ENCODE peak calls at places on chromosomes 13 and 19, in ten cellular contexts. S is activated naive CD8-positive, alpha-beta T cell treated with anti-CD3 and anti-CD28 coated beads, Interleukin-2, amount 50 U/mL, for 24 hours; B is activated effector memory CD4-positive, alpha-beta T cell treated with Interleukin-2 at 50 U/mL for 16 hours; A is brain microvascular endothelial cell; I is CD8-positive, alpha-beta memory T cell; L is HS-5; G is GM04503; Y is HAP-1; D is BE2C; Z is A172. P is an unnamed sample.

GRCh38 chr19:48806818-48807589 is 3.8 kb downstream of the BCAT2 start:
- DNase-seq in S (no peak), B (no peak), A (no peak), I (no peak), L (no peak), G (no peak), Y (peak), D (peak), Z (peak), P (no peak)

GRCh38 chr19:4732680-4733114 is 9.1 kb upstream of the DPP9 start:
- DNase-seq in S (peak), B (peak), A (no peak), I (peak), L (no peak), G (no peak), Y (peak), D (peak), Z (peak), P (no peak)

GRCh38 chr13:110099922-110100321 is 207.0 kb downstream of the COL4A1 start:
- DNase-seq in S (no peak), B (no peak), A (no peak), I (no peak), L (no peak), G (no peak), Y (no peak), D (no peak), Z (no peak), P (no peak)

GRCh38 chr13:106440846-106441245 is 94.6 kb downstream of the EFNB2 start:
- DNase-seq in S (no peak), B (no peak), A (peak), I (no peak), L (no peak), G (no peak), Y (no peak), D (no peak), Z (no peak), P (no peak)

GRCh38 chr13:73708393-73708985 is 425.7 kb downstream of the KLF12 start:
- DNase-seq in S (peak), B (peak), A (peak), I (peak), L (peak), G (peak), Y (peak), D (peak), Z (peak), P (no peak)

GRCh38 chr13:48273346-48273745 is 30.2 kb upstream of the RB1 start:
- DNase-seq in S (no peak), B (no peak), A (no peak), I (no peak), L (no peak), G (no peak), Y (no peak), D (no peak), Z (no peak), P (no peak)

GRCh38 chr13:99733346-99733745 is 232.1 kb downstream of the TM9SF2 start:
- DNase-seq in S (no peak), B (no peak), A (no peak), I (no peak), L (no peak), G (no peak), Y (no peak), D (no peak), Z (peak), P (no peak)

GRCh38 chr19:30068528-30069395 is 126.7 kb downstream of the URI1 start:
- DNase-seq in S (no peak), B (no peak), A (no peak), I (no peak), L (no peak), G (no peak), Y (no peak), D (no peak), Z (no peak), P (no peak)

GRCh38 chr19:11813801-11814706 is at the start of gene ZNF440:
- DNase-seq in S (peak), B (peak), A (peak), I (peak), L (peak), G (peak), Y (peak), D (peak), Z (peak), P (peak)

GRCh38 chr13:96003304-96003703 is 49.9 kb downstream of the UGGT2 start:
- DNase-seq in S (no peak), B (no peak), A (no peak), I (no peak), L (no peak), G (no peak), Y (no peak), D (no peak), Z (no peak), P (no peak)

GRCh38 chr13:37656247-37656940 is 57.8 kb upstream of the POSTN start:
- DNase-seq in S (no peak), B (no peak), A (peak), I (no peak), L (peak), G (peak), Y (no peak), D (no peak), Z (peak), P (no peak)

GRCh38 chr19:40006273-40006691 is 9.4 kb downstream of the ZNF546 start:
- DNase-seq in S (no peak), B (no peak), A (peak), I (no peak), L (peak), G (peak), Y (no peak), D (no peak), Z (peak), P (no peak)

GRCh38 chr19:51524661-51525264 is 6.7 kb downstream of the SIGLEC6 start:
- DNase-seq in S (no peak), B (no peak), A (no peak), I (no peak), L (no peak), G (no peak), Y (no peak), D (no peak), Z (no peak), P (no peak)

GRCh38 chr19:34904521-34904845 is 22.2 kb upstream of the ZNF30 start:
- DNase-seq in S (no peak), B (no peak), A (no peak), I (no peak), L (no peak), G (no peak), Y (no peak), D (no peak), Z (no peak), P (no peak)

GRCh38 chr19:40691421-40692211 is 1.2 kb upstream of the NUMBL start:
- DNase-seq in S (peak), B (no peak), A (no peak), I (no peak), L (no peak), G (no peak), Y (no peak), D (no peak), Z (no peak), P (no peak)

GRCh38 chr13:58087566-58087965 is 456.0 kb downstream of the PCDH17 start:
- DNase-seq in S (no peak), B (no peak), A (no peak), I (no peak), L (no peak), G (no peak), Y (no peak), D (no peak), Z (no peak), P (no peak)

GRCh38 chr13:95833126-95833525 is 156.2 kb downstream of the DNAJC3 start:
- DNase-seq in S (no peak), B (no peak), A (no peak), I (no peak), L (no peak), G (no peak), Y (no peak), D (no peak), Z (no peak), P (no peak)

GRCh38 chr19:39405930-39406655 is 554 bp upstream of the ZFP36 start:
- DNase-seq in S (peak), B (peak), A (no peak), I (peak), L (no peak), G (no peak), Y (no peak), D (no peak), Z (no peak), P (peak)

GRCh38 chr13:63636231-63636993 is 2220.8 kb upstream of the PCDH20 start:
- DNase-seq in S (no peak), B (no peak), A (no peak), I (no peak), L (no peak), G (no peak), Y (peak), D (peak), Z (peak), P (no peak)

GRCh38 chr13:81929988-81930387 is 1589.1 kb upstream of the SPRY2 start:
- DNase-seq in S (no peak), B (no peak), A (no peak), I (no peak), L (peak), G (no peak), Y (peak), D (no peak), Z (peak), P (no peak)

GRCh38 chr19:47095707-47096704 is 17.6 kb downstream of the ZC3H4 start:
- DNase-seq in S (no peak), B (peak), A (no peak), I (no peak), L (no peak), G (no peak), Y (no peak), D (peak), Z (peak), P (no peak)

GRCh38 chr13:80084086-80084676 is 256.7 kb downstream of the SPRY2 start:
- DNase-seq in S (no peak), B (no peak), A (peak), I (no peak), L (peak), G (peak), Y (no peak), D (no peak), Z (peak), P (no peak)

GRCh38 chr19:27887946-27888345 is 1325.0 kb downstream of the UQCRFS1 start:
- DNase-seq in S (no peak), B (no peak), A (no peak), I (no peak), L (no peak), G (no peak), Y (no peak), D (no peak), Z (no peak), P (no peak)

GRCh38 chr13:50400930-50401553 is 385.8 kb downstream of the KCNRG start:
- DNase-seq in S (no peak), B (no peak), A (peak), I (no peak), L (no peak), G (peak), Y (no peak), D (no peak), Z (peak), P (no peak)

GRCh38 chr19:29690842-29691241 is 24.2 kb downstream of the C19orf12 start:
- DNase-seq in S (peak), B (no peak), A (peak), I (peak), L (no peak), G (no peak), Y (peak), D (peak), Z (peak), P (no peak)

GRCh38 chr13:104737713-104738112 is 1671.5 kb upstream of the SLC10A2 start:
- DNase-seq in S (no peak), B (no peak), A (no peak), I (no peak), L (no peak), G (no peak), Y (no peak), D (no peak), Z (no peak), P (no peak)

GRCh38 chr13:112702341-112702982 is 12.6 kb downstream of the ATP11A start:
- DNase-seq in S (no peak), B (no peak), A (no peak), I (no peak), L (no peak), G (no peak), Y (peak), D (no peak), Z (no peak), P (no peak)

GRCh38 chr19:34096020-34096915 is 76.0 kb upstream of the LSM14A start:
- DNase-seq in S (no peak), B (no peak), A (peak), I (peak), L (no peak), G (no peak), Y (peak), D (no peak), Z (peak), P (no peak)

GRCh38 chr19:50358483-50359431 is 6.7 kb downstream of the NAPSA start:
- DNase-seq in S (peak), B (peak), A (no peak), I (peak), L (no peak), G (no peak), Y (no peak), D (peak), Z (no peak), P (peak)

GRCh38 chr19:16519230-16519687 is 23.0 kb downstream of the CHERP start:
- DNase-seq in S (no peak), B (no peak), A (no peak), I (no peak), L (no peak), G (no peak), Y (no peak), D (no peak), Z (no peak), P (no peak)

GRCh38 chr19:11949201-11949600 is 15.6 kb upstream of the ZNF763 start:
- DNase-seq in S (no peak), B (no peak), A (no peak), I (no peak), L (no peak), G (no peak), Y (no peak), D (no peak), Z (peak), P (no peak)

GRCh38 chr19:13869324-13869723 is 7.6 kb upstream of the NANOS3 start:
- DNase-seq in S (no peak), B (no peak), A (no peak), I (no peak), L (no peak), G (no peak), Y (no peak), D (no peak), Z (no peak), P (no peak)

GRCh38 chr13:114124921-114125320 is 7.5 kb downstream of the RASA3 start:
- DNase-seq in S (peak), B (peak), A (peak), I (peak), L (peak), G (no peak), Y (no peak), D (no peak), Z (peak), P (peak)

GRCh38 chr13:42056585-42056984 is 8.1 kb downstream of the DGKH start:
- DNase-seq in S (no peak), B (no peak), A (no peak), I (no peak), L (no peak), G (no peak), Y (no peak), D (no peak), Z (no peak), P (no peak)

GRCh38 chr13:110991991-110992508 is 77.2 kb upstream of the ANKRD10 start:
- DNase-seq in S (no peak), B (no peak), A (no peak), I (no peak), L (no peak), G (no peak), Y (no peak), D (no peak), Z (no peak), P (no peak)

P was measured in natural killer cell.